ENCODE peak calls at places on chromosomes 5 and 9, in five cellular contexts. S is fibroblast of the aortic adventitia, G is GM23248, N is foreskin fibroblast, F is A549. E is an unnamed sample.

GRCh38 chr5:177133119-177133844 is at the start of gene NSD1:
- DNase-seq in N (peak; percentile 94), F (peak; percentile 63), S (peak; percentile 53), G (peak; percentile 86), E (peak; percentile 81)

GRCh38 chr5:175285263-175285662 is 158.7 kb downstream of the DRD1 start:
- DNase-seq in N (peak; percentile 4), S (peak; percentile 65), F (no peak), G (peak; percentile 23), E (no peak)

GRCh38 chr5:40799248-40799647 is 1.1 kb upstream of the PRKAA1 start:
- DNase-seq in G (peak; percentile 21), N (peak; percentile 51), S (peak; percentile 63), F (no peak), E (no peak)

GRCh38 chr5:57855831-57856230 is 373.2 kb upstream of the ACTBL2 start:
- DNase-seq in S (no peak), N (no peak), G (no peak), F (no peak), E (no peak)

GRCh38 chr9:75083188-75083976 is 4.6 kb downstream of the NMRK1 start:
- DNase-seq in F (no peak), N (no peak), S (no peak), G (no peak), E (peak; percentile 61)

GRCh38 chr5:178264044-178264443 is 31.4 kb upstream of the PHYKPL start:
- DNase-seq in N (no peak), S (no peak), G (no peak), F (no peak), E (no peak)

GRCh38 chr9:8486095-8486494 is 686.5 kb upstream of the DMAC1 start:
- DNase-seq in S (peak; percentile 42), G (no peak), N (peak; percentile 59), F (no peak), E (peak; percentile 4)

GRCh38 chr5:68534131-68534940 is 318.8 kb downstream of the PIK3R1 start:
- DNase-seq in S (peak; percentile 78), G (peak; percentile 64), N (peak; percentile 51), F (no peak), E (peak; percentile 70)

DNA sequence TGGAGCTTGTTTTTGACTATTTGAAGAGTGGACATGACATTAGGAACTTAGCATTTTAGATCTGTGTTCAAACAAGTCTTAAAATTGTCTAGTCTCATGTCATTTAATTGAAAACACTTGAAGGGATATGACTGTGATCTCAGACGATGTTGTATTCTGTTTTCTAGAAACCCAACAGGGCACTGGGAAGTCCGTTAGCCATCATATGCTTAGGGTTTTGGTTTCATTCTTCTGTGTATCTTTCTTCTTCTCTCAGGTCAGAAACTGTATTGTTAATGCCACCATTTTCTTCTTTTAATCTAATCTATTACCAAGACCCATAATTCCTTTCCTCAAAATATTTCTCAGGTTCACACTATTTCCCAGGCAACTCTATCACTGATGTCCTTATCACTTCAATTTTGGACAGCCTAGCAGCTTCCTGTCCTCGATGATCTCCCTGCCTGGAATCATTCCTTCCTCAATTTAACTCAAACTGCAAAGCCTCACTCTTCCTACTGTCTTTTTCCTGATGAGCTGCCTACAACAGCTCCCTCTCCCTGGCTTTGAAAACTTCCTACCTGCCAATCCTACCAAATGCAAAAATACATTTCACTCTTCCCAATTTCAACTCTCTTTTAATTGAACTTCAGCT is 77.7 kb downstream of the MEF2C start:
- DNase-seq in F (no peak), N (no peak), G (no peak), S (no peak), E (no peak)
- H3K4me3 ChIP-seq in F (no peak overlapping the region), N (no peak overlapping the region), G (no peak overlapping the region), S (no peak overlapping the region), E (no peak overlapping the region)

GRCh38 chr5:82107277-82107676 is 135.5 kb downstream of the ATG10 start:
- DNase-seq in G (peak; percentile 47), N (peak; percentile 58), S (peak; percentile 43), F (peak; percentile 3), E (no peak)
- H3K4me3 ChIP-seq in G (no peak overlapping the region), N (no peak overlapping the region), S (no peak overlapping the region), F (no peak overlapping the region), E (no peak overlapping the region)

DNA sequence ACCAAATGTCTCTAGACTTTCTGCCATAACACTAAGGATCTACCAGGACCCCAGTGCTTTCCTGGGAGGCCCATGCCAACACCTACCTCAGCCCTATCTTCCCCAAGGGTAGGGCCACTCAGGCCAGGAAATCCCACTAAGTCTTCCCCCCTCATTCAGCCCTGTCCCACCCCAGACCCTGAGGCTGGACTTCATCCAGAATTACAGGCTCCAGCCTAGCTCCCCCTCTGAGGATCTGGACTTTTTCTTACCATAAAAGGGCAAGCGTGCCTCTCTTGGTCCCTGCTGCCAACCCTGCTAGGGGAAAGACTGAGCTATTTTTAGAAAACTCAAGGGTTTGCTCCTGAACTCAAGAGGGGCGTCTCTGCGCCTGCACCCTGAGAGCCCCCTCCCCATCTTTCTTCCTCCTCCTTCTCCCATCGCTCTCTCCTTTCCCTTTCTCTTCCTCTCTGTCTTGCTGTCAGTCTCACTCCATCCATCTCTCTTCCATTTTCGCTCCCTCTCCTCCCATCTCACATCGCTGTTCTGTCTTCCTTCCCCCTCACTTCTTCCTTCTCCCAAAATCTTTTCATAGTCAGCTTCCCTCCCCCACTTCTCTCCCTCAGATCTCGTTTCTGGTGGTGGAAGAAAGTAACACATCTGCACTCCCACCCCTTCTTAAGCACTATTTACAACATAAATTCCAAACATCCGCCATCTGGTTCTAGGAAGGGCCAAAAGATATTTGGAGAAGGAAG is 38.1 kb upstream of the IL17B start:
- DNase-seq in N (peak; percentile 69), G (no peak), F (no peak), S (no peak), E (no peak)
- H3K4me3 ChIP-seq in N (peak overlapping the region; percentile 33), G (no peak overlapping the region), F (no peak overlapping the region), S (no peak overlapping the region), E (no peak overlapping the region)

DNA sequence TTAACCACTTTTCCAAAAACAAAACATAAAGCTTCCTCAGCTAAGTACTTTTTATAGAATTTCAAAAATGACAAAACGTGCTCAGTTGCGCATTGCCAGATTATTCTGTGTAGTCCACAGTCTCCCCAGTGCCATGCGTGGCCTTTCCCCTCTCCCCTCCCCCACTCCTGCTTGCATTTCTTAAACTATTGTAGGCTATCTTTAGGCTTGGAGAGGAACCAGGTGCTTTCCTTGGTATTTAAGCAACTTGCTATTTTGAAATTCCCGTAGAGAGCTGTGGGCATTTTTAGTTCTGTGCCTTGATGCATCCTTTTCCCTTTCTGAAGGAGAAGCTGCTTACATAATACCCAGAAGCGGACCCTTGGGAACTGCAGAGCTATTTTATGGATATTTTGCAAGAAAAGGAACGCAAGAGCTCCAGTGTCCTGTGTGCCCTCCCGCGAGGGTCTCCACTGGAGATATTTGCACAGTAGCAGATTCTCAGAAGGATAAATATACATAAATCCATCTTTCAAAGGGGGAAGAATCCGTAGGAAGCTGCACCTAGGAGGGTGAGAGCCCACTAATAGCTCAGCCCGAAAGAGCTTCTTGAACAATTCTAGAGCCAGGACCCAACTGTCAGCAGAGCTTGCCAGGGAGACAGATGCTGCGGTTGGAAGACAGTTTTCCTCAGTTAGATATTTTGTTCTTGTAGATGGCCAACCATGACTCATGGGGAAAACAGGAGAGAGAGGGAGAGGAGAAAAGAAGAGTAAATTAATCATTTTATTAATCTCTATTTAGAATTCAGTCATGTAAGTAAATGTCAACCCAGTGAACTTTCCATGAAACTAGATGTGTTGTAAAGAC is 1298.3 kb upstream of the WWC1 start:
- DNase-seq in S (no peak), F (no peak), N (no peak), G (no peak), E (no peak)
- H3K4me3 ChIP-seq in S (no peak overlapping the region), F (no peak overlapping the region), N (no peak overlapping the region), G (no peak overlapping the region), E (no peak overlapping the region)

DNA sequence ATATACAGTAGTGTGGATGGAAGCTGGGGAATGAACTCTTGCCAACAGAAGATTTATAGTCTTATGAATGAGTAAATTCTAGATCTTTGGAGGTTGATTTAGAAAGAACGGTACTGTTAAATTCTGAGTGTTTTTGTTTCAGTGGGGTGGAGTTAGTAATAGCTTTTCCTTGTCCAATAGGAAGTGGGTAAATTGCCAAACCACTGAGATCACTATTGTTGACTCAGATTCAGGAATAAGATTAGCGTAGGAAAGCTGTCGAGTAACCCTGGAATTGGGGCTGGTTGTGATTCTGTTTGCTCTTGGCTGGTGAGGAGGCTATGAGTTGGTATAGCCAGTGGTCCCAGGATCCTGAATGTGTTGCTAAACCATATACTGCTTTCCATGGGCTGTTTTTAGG is 155.6 kb downstream of the ARHGAP26 start:
- DNase-seq in F (no peak), N (peak; percentile 88), S (peak; percentile 95), G (peak; percentile 93), E (peak; percentile 47)
- H3K4me3 ChIP-seq in F (no peak overlapping the region), N (no peak overlapping the region), S (no peak overlapping the region), G (peak overlapping the region; percentile 34), E (no peak overlapping the region)

GRCh38 chr9:16205455-16205854 is 652.6 kb downstream of the CCDC171 start:
- DNase-seq in S (peak; percentile 52), G (peak; percentile 36), N (no peak), F (no peak), E (no peak)
- H3K4me3 ChIP-seq in S (no peak overlapping the region), G (no peak overlapping the region), N (no peak overlapping the region), F (no peak overlapping the region), E (no peak overlapping the region)

GRCh38 chr5:166433679-166434078 is 1857.8 kb upstream of the WWC1 start:
- DNase-seq in F (no peak), G (no peak), N (no peak), S (no peak), E (no peak)

GRCh38 chr5:166428264-166428663 is 1863.2 kb upstream of the WWC1 start:
- DNase-seq in N (no peak), G (no peak), S (no peak), F (no peak), E (no peak)

GRCh38 chr5:166427211-166427610 is 1864.2 kb upstream of the WWC1 start:
- DNase-seq in F (no peak), G (no peak), N (no peak), S (no peak), E (no peak)

GRCh38 chr5:166430491-166431319 is 1860.7 kb upstream of the WWC1 start:
- DNase-seq in G (no peak), S (no peak), F (no peak), N (no peak), E (no peak)
- H3K4me3 ChIP-seq in G (no peak overlapping the region), S (no peak overlapping the region), F (no peak overlapping the region), N (no peak overlapping the region), E (no peak overlapping the region)

GRCh38 chr9:91420471-91421021 is 3.1 kb downstream of the NFIL3 start:
- DNase-seq in G (peak; percentile 48), N (peak; percentile 47), S (peak; percentile 47), F (no peak), E (peak; percentile 3)
- H3K4me3 ChIP-seq in G (peak overlapping the region; percentile 99), N (peak overlapping the region; percentile 88), S (peak overlapping the region; percentile 91), F (no peak overlapping the region), E (peak overlapping the region; percentile 79)

DNA sequence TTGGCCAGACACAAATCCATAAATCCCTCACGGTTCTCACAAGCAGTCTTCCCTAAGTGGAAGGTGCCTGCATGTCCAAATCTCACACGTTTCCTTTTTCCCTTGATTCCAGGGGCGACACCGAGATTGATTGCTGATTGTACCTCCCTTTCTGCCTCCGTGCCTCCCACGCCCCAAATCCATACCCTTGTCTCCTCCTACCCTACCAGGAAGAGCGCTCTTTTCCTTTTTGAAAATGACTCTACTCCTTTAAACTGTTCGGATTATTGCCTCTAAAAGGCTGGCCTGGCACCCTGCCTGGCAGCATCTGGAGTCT is 4.5 kb downstream of the STC2 start:
- DNase-seq in S (no peak), G (no peak), N (no peak), F (no peak), E (no peak)
- H3K4me3 ChIP-seq in S (peak overlapping the region; percentile 90), G (peak overlapping the region; percentile 88), N (peak overlapping the region; percentile 38), F (no peak overlapping the region), E (no peak overlapping the region)

E was measured in prostate gland.